ENCODE peak calls at places on chromosomes 12 and 14, in nine cellular contexts. Q is body of pancreas, K is GM12878, X is HepG2, R is sigmoid colon, N is IMR-90, C is stomach, G is lower leg skin, I is breast epithelium. M is an unnamed sample.

GRCh38 chr12:116376354-116377193 is 99.1 kb upstream of the MED13L start:
- DNase-seq in Q (no peak), K (no peak), X (no peak), R (no peak), N (peak; percentile 83), C (no peak), G (no peak), I (no peak), M (no peak)

GRCh38 chr12:126198966-126199692 is 1133.9 kb downstream of the AACS start:
- DNase-seq in Q (peak; percentile 90), K (no peak), X (no peak), R (no peak), N (no peak), C (peak; percentile 43), G (no peak), I (no peak), M (no peak)

GRCh38 chr12:104485651-104486341 is 29.0 kb downstream of the CHST11 start:
- DNase-seq in Q (no peak), K (no peak), X (no peak), R (no peak), N (no peak), C (no peak), G (no peak), I (no peak), M (no peak)

GRCh38 chr12:3998397-3998796 is 125.2 kb upstream of the PARP11 start:
- DNase-seq in Q (no peak), K (no peak), X (no peak), R (no peak), N (no peak), C (no peak), G (no peak), I (no peak), M (no peak)

GRCh38 chr14:49220492-49220891 is 365.7 kb downstream of the RPS29 start:
- DNase-seq in Q (no peak), K (no peak), X (no peak), R (no peak), N (no peak), C (no peak), G (no peak), I (no peak), M (peak; percentile 19)

GRCh38 chr14:96170961-96171592 is 33.6 kb upstream of the BDKRB2 start:
- DNase-seq in Q (no peak), K (no peak), X (no peak), R (peak; percentile 52), N (no peak), C (no peak), G (no peak), I (no peak), M (peak; percentile 3)

GRCh38 chr12:66915312-66915904 is 236.5 kb upstream of the GRIP1 start:
- DNase-seq in Q (no peak), K (no peak), X (no peak), R (no peak), N (no peak), C (no peak), G (no peak), I (no peak), M (no peak)

GRCh38 chr12:26250801-26251200 is 55.4 kb downstream of the SSPN start:
- DNase-seq in Q (no peak), K (no peak), X (no peak), R (no peak), N (no peak), C (no peak), G (no peak), I (no peak), M (no peak)

GRCh38 chr14:94598816-94599655 is 13.2 kb upstream of the SERPINA3 start:
- DNase-seq in Q (peak; percentile 97), K (no peak), X (peak; percentile 100), R (peak; percentile 93), N (peak; percentile 97), C (peak; percentile 71), G (peak; percentile 82), I (peak; percentile 74), M (peak; percentile 93)

GRCh38 chr14:99596071-99596627 is 7.9 kb downstream of the CCDC85C start:
- DNase-seq in Q (peak; percentile 81), K (no peak), X (no peak), R (peak; percentile 82), N (no peak), C (peak; percentile 75), G (no peak), I (no peak), M (peak; percentile 32)

GRCh38 chr14:80223696-80224465 is 12.6 kb upstream of the DIO2 start:
- DNase-seq in Q (no peak), K (no peak), X (no peak), R (no peak), N (no peak), C (no peak), G (no peak), I (no peak), M (no peak)

GRCh38 chr14:103014466-103015319 is 42.7 kb downstream of the CDC42BPB start:
- DNase-seq in Q (no peak), K (no peak), X (no peak), R (no peak), N (peak; percentile 33), C (no peak), G (no peak), I (peak; percentile 22), M (no peak)

GRCh38 chr12:65926119-65927004 is 102.1 kb downstream of the HMGA2 start:
- DNase-seq in Q (no peak), K (no peak), X (peak; percentile 88), R (no peak), N (no peak), C (no peak), G (no peak), I (no peak), M (no peak)

GRCh38 chr14:78363008-78363407 is 192.8 kb downstream of the NRXN3 start:
- DNase-seq in Q (no peak), K (no peak), X (no peak), R (no peak), N (no peak), C (no peak), G (no peak), I (no peak), M (no peak)

GRCh38 chr12:89316705-89317139 is 35.6 kb downstream of the DUSP6 start:
- DNase-seq in Q (no peak), K (no peak), X (no peak), R (no peak), N (no peak), C (no peak), G (no peak), I (no peak), M (no peak)

GRCh38 chr12:8577879-8578278 is 34.8 kb downstream of the AICDA start:
- DNase-seq in Q (no peak), K (no peak), X (no peak), R (no peak), N (no peak), C (no peak), G (no peak), I (no peak), M (no peak)
- TF ChIP-seq CTCF in Q (no peak), K (no peak), X (no peak), R (no peak), N (no peak), C (no peak), G (no peak), I (no peak), M (no peak)

DNA sequence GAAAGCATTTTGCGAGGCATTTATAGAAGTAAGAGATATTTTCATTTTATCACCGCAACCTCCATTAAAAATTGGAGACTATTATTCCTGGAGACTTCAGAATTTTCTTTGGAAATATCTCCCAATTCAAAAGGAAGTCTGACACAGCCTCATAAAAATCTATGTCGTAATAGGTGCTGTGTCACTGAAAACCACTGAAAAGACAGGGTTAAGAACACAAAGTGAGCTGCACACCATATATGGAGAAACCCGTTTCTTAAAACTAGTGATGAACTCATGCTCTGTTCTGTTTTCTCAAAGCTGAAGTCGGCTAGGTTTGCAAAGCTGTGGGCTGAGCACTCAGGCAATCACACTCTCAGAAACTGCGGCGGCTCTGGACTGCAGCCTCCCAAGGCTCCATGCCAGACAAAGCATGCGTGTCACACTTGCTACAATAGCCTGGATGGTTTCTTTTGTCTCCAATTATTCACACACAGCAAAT is at the start of gene GLIPR1:
- DNase-seq in Q (peak; percentile 61), K (peak; percentile 72), X (peak; percentile 45), R (peak; percentile 92), N (peak; percentile 99), C (peak; percentile 57), G (peak; percentile 67), I (peak; percentile 58), M (peak; percentile 73)
- H3K4me3 ChIP-seq in Q (peak within 1 kb of the TSS; percentile 16), K (peak within 1 kb of the TSS; percentile 83), X (peak within 1 kb of the TSS; percentile 44), R (peak within 1 kb of the TSS; percentile 49), N (peak within 1 kb of the TSS; percentile 66), C (peak within 1 kb of the TSS; percentile 48), G (peak within 1 kb of the TSS; percentile 15), I (peak within 1 kb of the TSS; percentile 54), M (peak within 1 kb of the TSS; percentile 40)

GRCh38 chr12:94458882-94459772 is 540 bp downstream of the CEP83 start:
- DNase-seq in Q (no peak), K (no peak), X (peak; percentile 17), R (no peak), N (peak; percentile 48), C (no peak), G (no peak), I (no peak), M (no peak)

GRCh38 chr12:94457331-94457730 is 2.3 kb downstream of the CEP83 start:
- DNase-seq in Q (no peak), K (no peak), X (no peak), R (no peak), N (no peak), C (no peak), G (no peak), I (no peak), M (no peak)

GRCh38 chr12:94460594-94460959 is 910 bp upstream of the CEP83 start:
- DNase-seq in Q (no peak), K (no peak), X (no peak), R (no peak), N (no peak), C (no peak), G (no peak), I (no peak), M (no peak)

DNA sequence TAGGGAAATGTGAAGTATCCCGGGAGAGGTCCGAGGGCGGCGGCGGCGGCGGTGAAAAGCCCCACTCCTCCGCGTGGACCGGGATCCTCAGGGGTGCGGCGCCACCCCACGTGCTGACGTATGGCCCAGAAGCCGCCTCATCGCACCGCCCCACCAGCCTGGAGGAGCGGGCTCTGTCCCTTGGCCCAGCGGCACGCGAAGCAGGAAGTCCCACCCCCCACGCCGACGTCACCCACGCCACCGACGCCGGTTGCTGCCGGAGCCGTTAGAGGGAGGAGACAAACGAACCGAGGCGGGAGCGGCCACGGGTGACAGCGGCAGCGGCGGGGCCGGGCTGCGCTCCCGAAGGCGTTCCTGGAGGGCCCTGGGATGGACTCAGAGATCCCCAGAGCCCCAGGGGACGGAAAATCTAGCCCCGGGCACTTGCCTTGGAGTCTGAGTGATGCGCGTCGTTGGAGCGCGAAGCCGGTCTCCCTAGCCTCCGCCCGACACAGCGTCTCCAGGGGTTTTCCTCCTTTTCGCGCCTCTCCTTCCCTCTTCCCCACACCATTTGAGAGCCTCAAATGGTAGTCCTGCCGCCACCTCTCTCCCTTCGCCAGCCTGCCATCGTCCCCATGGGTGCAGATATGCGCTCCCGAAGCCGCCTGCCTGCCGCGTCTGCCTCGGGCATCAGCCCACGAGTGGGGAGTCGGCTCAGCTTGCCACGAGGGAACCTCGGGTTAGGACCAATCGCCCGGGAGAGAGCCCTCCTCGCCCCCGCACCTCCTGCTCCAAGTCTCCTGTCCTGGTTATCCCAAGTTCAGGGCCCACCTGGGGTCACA is at the start of gene CEP83:
- DNase-seq in Q (peak; percentile 94), K (peak; percentile 80), X (peak; percentile 78), R (peak; percentile 98), N (peak; percentile 90), C (peak; percentile 96), G (peak; percentile 94), I (peak; percentile 95), M (peak; percentile 98)
- TF ChIP-seq POLR2A in Q (peak; percentile 88), K (peak; percentile 95), X (peak; percentile 55), R (peak; percentile 77), N (peak; percentile 76), C (peak; percentile 67), G (no peak), I (peak; percentile 47), M (peak; percentile 91)

GRCh38 chr12:96401061-96401871 is 1.0 kb upstream of the CDK17 start:
- DNase-seq in Q (peak; percentile 16), K (peak; percentile 72), X (peak; percentile 45), R (no peak), N (peak; percentile 89), C (no peak), G (no peak), I (no peak), M (peak; percentile 21)
- TF ChIP-seq CTCF in Q (peak; percentile 40), K (peak; percentile 43), X (peak; percentile 22), R (peak; percentile 35), N (peak; percentile 63), C (peak; percentile 23), G (no peak), I (peak; percentile 15), M (peak; percentile 28)